ENCODE peak calls at places on chromosomes 2 and 18, in nine cellular contexts. X is brain microvascular endothelial cell, T is kidney, E is pancreas, V is cardiac fibroblast, H is stomach, N is AG04450, Z is transverse colon, R is lower lobe of right lung. J is an unnamed sample.
A peak's percentile ranks its signal among the peaks of the same experiment; 100 is the strongest.

GRCh38 chr18:11064106-11064505 is 85.3 kb downstream of the PIEZO2 start:
- DNase-seq in N (no peak), X (no peak), T (no peak), H (no peak), E (no peak), R (no peak), Z (no peak), V (no peak), J (no peak)

GRCh38 chr2:179486969-179487752 is 222.5 kb upstream of the SESTD1 start:
- DNase-seq in V (no peak), R (no peak), T (no peak), N (no peak), H (no peak), Z (no peak), E (no peak), X (no peak), J (no peak)

GRCh38 chr18:59706499-59706898 is 9.3 kb upstream of the CCBE1 start:
- DNase-seq in H (no peak), X (no peak), R (no peak), V (no peak), T (no peak), E (no peak), Z (no peak), N (no peak), J (no peak)

GRCh38 chr2:207836526-207837133 is 66.9 kb upstream of the FZD5 start:
- DNase-seq in E (no peak), V (peak; percentile 56), R (no peak), T (no peak), H (peak; percentile 46), Z (peak; percentile 55), X (no peak), N (no peak), J (no peak)

GRCh38 chr2:142030735-142031134 is 100.1 kb downstream of the LRP1B start:
- DNase-seq in V (no peak), R (no peak), N (no peak), Z (no peak), X (no peak), T (no peak), E (no peak), H (no peak), J (no peak)

GRCh38 chr18:79552696-79553095 is 126.9 kb upstream of the CTDP1 start:
- DNase-seq in N (no peak), X (no peak), E (peak; percentile 11), R (no peak), Z (no peak), V (no peak), T (peak; percentile 59), H (no peak), J (no peak)

GRCh38 chr2:39728941-39729351 is 50.1 kb downstream of the THUMPD2 start:
- DNase-seq in E (peak; percentile 33), V (peak; percentile 52), H (peak; percentile 35), R (peak; percentile 53), N (no peak), X (peak; percentile 51), Z (peak; percentile 18), T (no peak), J (peak; percentile 38)

GRCh38 chr18:13566941-13567762 is 159.2 kb downstream of the FAM210A start:
- DNase-seq in E (no peak), V (no peak), Z (peak; percentile 47), R (peak; percentile 86), T (no peak), N (no peak), H (no peak), X (no peak), J (no peak)

GRCh38 chr18:48800479-48800876 is 150.3 kb downstream of the SMAD7 start:
- DNase-seq in E (no peak), X (no peak), R (peak; percentile 22), H (peak; percentile 5), N (no peak), V (no peak), T (peak; percentile 46), Z (peak; percentile 4), J (no peak)

GRCh38 chr18:70296781-70297180 is 7.9 kb downstream of the SOCS6 start:
- DNase-seq in X (no peak), Z (no peak), N (no peak), H (no peak), V (no peak), T (no peak), R (no peak), E (no peak), J (no peak)

GRCh38 chr2:121248766-121249343 is 36.1 kb downstream of the TFCP2L1 start:
- DNase-seq in H (no peak), X (no peak), Z (no peak), N (no peak), T (peak; percentile 51), V (no peak), R (no peak), E (no peak), J (no peak)

GRCh38 chr2:160457588-160457987 is 36.0 kb downstream of the RBMS1 start:
- DNase-seq in E (no peak), V (no peak), T (no peak), N (no peak), X (no peak), Z (no peak), H (no peak), R (no peak), J (no peak)

GRCh38 chr2:9234680-9235387 is 28.2 kb downstream of the ASAP2 start:
- DNase-seq in H (peak; percentile 46), V (peak; percentile 88), X (peak; percentile 90), R (no peak), N (peak; percentile 68), T (peak; percentile 79), E (no peak), Z (peak; percentile 46), J (peak; percentile 76)

GRCh38 chr2:238646281-238646680 is 201.6 kb upstream of the TWIST2 start:
- DNase-seq in X (no peak), T (no peak), R (no peak), E (no peak), N (no peak), H (no peak), V (no peak), Z (no peak), J (no peak)

GRCh38 chr2:225355788-225356187 is 43.7 kb upstream of the NYAP2 start:
- DNase-seq in V (no peak), T (no peak), N (no peak), H (no peak), R (no peak), Z (no peak), X (no peak), E (no peak), J (no peak)

GRCh38 chr2:191604154-191604553 is 73.8 kb upstream of the NABP1 start:
- DNase-seq in Z (no peak), N (no peak), H (no peak), R (no peak), V (no peak), E (no peak), T (no peak), X (no peak), J (no peak)

GRCh38 chr18:32380559-32380958 is 90.1 kb downstream of the GAREM1 start:
- DNase-seq in Z (no peak), H (no peak), R (no peak), N (no peak), V (peak; percentile 61), E (no peak), T (no peak), X (no peak), J (peak; percentile 47)
- TF ChIP-seq CTCF in Z (no peak), H (no peak), R (no peak), N (no peak), V (no peak), E (no peak), T (no peak), X (peak; percentile 42), J (peak; percentile 33)

DNA sequence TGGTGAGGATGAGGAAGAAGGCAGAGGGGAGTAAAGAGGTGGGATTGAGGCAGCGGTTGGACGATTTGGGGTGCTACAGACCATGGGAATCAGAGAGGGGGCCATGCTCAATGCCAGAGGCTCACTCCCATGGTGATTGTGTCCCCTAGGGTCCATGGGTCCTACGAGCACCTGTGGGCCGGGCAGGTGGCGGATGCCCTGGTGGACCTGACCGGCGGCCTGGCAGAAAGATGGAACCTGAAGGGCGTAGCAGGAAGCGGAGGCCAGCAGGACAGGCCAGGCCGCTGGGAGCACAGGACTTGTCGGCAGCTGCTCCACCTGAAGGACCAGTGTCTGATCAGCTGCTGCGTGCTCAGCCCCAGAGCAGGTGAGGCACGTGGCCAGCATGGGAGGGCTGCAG is 5.2 kb downstream of the CAPN10 start:
- DNase-seq in R (peak; percentile 39), Z (no peak), E (no peak), X (no peak), T (peak; percentile 54), N (no peak), H (no peak), V (no peak), J (no peak)
- H3K4me3 ChIP-seq in R (no peak overlapping the region), Z (no peak overlapping the region), E (no peak overlapping the region), X (no peak overlapping the region), T (no peak overlapping the region), N (no peak overlapping the region), H (no peak overlapping the region), V (no peak overlapping the region), J (no peak overlapping the region)

DNA sequence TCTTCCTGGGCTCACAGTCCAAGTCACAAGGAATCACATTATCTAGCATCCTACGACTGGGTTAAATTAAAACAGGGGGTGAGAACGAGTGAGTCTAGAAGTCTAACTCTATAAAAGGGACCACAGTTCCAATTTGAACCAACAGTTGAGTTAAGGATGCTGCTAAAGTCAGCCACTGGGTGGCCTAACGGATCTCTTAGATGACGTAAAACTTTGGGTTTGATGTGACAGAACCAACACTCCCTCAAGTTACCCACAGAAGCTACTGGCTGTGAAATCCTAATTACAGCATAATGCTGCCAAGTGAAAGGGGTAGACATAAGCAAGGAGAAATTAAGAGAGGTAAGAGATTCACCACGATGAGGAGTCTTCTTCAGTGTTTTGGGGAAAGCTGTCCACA is 32.7 kb upstream of the RUFY4 start:
- DNase-seq in X (no peak), R (no peak), E (no peak), T (no peak), Z (no peak), H (no peak), V (no peak), N (no peak), J (no peak)
- TF ChIP-seq CTCF in X (peak; percentile 35), R (no peak), E (no peak), T (no peak), Z (no peak), H (no peak), V (peak; percentile 1), N (peak; percentile 18), J (no peak)

GRCh38 chr2:17814601-17815000 is 1.7 kb upstream of the MSGN1 start:
- DNase-seq in T (no peak), X (no peak), H (no peak), Z (no peak), R (no peak), E (no peak), N (no peak), V (no peak), J (no peak)

GRCh38 chr2:17813742-17814458 is 2.4 kb upstream of the MSGN1 start:
- DNase-seq in T (no peak), Z (no peak), H (no peak), X (peak; percentile 77), R (no peak), V (peak; percentile 32), N (no peak), E (no peak), J (peak; percentile 70)

GRCh38 chr2:17815466-17816184 is 635 bp upstream of the MSGN1 start:
- DNase-seq in R (no peak), Z (no peak), N (no peak), H (no peak), V (no peak), E (no peak), X (no peak), T (no peak), J (no peak)

GRCh38 chr2:17816396-17817245 is at the start of gene MSGN1:
- DNase-seq in X (no peak), R (no peak), N (no peak), H (no peak), V (no peak), E (no peak), T (no peak), Z (no peak), J (no peak)

GRCh38 chr2:17813015-17813741 is 3.1 kb upstream of the MSGN1 start:
- DNase-seq in R (no peak), T (no peak), V (no peak), Z (no peak), H (no peak), X (peak; percentile 56), N (no peak), E (no peak), J (peak; percentile 69)
- H3K4me3 ChIP-seq in R (no peak overlapping the region), T (no peak overlapping the region), V (no peak overlapping the region), Z (no peak overlapping the region), H (no peak overlapping the region), X (no peak overlapping the region), N (no peak overlapping the region), E (no peak overlapping the region), J (no peak overlapping the region)